ENCODE peak calls at places on chromosomes 3 and 15, in four cellular contexts. D, O, A and F are unnamed samples. For H3K4me1, the result is how much of the 10 kb centered on the place peaks cover.

GRCh38 chr3:133849346-133849745 is 43.7 kb downstream of the SRPRB start:
- DNase-seq in D (no peak), O (no peak), A (no peak), F (no peak)

GRCh38 chr3:150887031-150887430 is 18.2 kb downstream of the MINDY4B start:
- DNase-seq in D (peak), O (no peak), A (no peak), F (no peak)

GRCh38 chr3:135056084-135056730 is 261.1 kb downstream of the EPHB1 start:
- DNase-seq in D (no peak), O (no peak), A (no peak), F (no peak)

GRCh38 chr3:115825046-115825445 is 201.7 kb downstream of the GAP43 start:
- DNase-seq in D (peak), O (no peak), A (no peak), F (no peak)

GRCh38 chr15:24269923-24270322 is 405.7 kb upstream of the NPAP1 start:
- DNase-seq in D (no peak), O (no peak), A (no peak), F (no peak)

GRCh38 chr15:40308844-40309189 is 1.1 kb upstream of the PLCB2 start:
- DNase-seq in D (no peak), O (no peak), A (no peak), F (no peak)

GRCh38 chr15:87326274-87326673 is 930.3 kb downstream of the NTRK3 start:
- DNase-seq in D (no peak), O (no peak), A (no peak), F (no peak)

GRCh38 chr3:123655400-123655799 is 70.5 kb upstream of the HACD2 start:
- DNase-seq in D (no peak), O (no peak), A (no peak), F (no peak)

GRCh38 chr3:131912255-131912654 is 122.6 kb downstream of the CPNE4 start:
- DNase-seq in D (no peak), O (no peak), A (no peak), F (no peak)

GRCh38 chr15:93803406-93803805 is 428.0 kb upstream of the MCTP2 start:
- DNase-seq in D (no peak), O (no peak), A (no peak), F (no peak)

GRCh38 chr3:129581623-129582022 is 24.9 kb downstream of the PLXND1 start:
- DNase-seq in D (no peak), O (no peak), A (no peak), F (no peak)

GRCh38 chr3:31502803-31503221 is 29.9 kb upstream of the STT3B start:
- DNase-seq in D (no peak), O (no peak), A (no peak), F (no peak)

GRCh38 chr15:82952156-82953081 is at the start of gene HOMER2:
- DNase-seq in D (peak), O (peak), A (peak), F (peak)

GRCh38 chr15:66566963-66567531 is 1.2 kb upstream of the LCTL start:
- DNase-seq in D (peak), O (peak), A (peak), F (peak)

GRCh38 chr3:124540550-124541201 is 189.6 kb upstream of the UMPS start:
- DNase-seq in D (no peak), O (no peak), A (no peak), F (no peak)

GRCh38 chr15:38069001-38069400 is 134.6 kb downstream of the TMCO5A start:
- DNase-seq in D (peak), O (no peak), A (peak), F (no peak)

GRCh38 chr3:149442845-149443544 is 31.5 kb upstream of the TM4SF4 start:
- DNase-seq in D (peak), O (no peak), A (no peak), F (no peak)

GRCh38 chr3:50624634-50625033 is 7.7 kb downstream of the MAPKAPK3 start:
- DNase-seq in D (no peak), O (no peak), A (no peak), F (no peak)

GRCh38 chr3:8624612-8625011 is 20.0 kb downstream of the SSUH2 start:
- DNase-seq in D (no peak), O (no peak), A (no peak), F (no peak)

GRCh38 chr3:133532951-133533350 is 40.5 kb upstream of the CDV3 start:
- DNase-seq in D (peak), O (no peak), A (no peak), F (no peak)

GRCh38 chr3:105504440-105504951 is 137.8 kb downstream of the ALCAM start:
- DNase-seq in D (no peak), O (no peak), A (no peak), F (no peak)

GRCh38 chr15:65920825-65921309 is 51.6 kb downstream of the RAB11A start:
- DNase-seq in D (peak), O (no peak), A (no peak), F (no peak)

GRCh38 chr3:16849240-16849639 is 35.5 kb upstream of the PLCL2 start:
- DNase-seq in D (no peak), O (peak), A (peak), F (peak)

GRCh38 chr3:14434105-14434504 is 31.7 kb downstream of the SLC6A6 start:
- DNase-seq in D (peak), O (no peak), A (peak), F (no peak)
- H3K4me1 ChIP-seq in D (under half), O (half or more), A (half or more), F (under half)

DNA sequence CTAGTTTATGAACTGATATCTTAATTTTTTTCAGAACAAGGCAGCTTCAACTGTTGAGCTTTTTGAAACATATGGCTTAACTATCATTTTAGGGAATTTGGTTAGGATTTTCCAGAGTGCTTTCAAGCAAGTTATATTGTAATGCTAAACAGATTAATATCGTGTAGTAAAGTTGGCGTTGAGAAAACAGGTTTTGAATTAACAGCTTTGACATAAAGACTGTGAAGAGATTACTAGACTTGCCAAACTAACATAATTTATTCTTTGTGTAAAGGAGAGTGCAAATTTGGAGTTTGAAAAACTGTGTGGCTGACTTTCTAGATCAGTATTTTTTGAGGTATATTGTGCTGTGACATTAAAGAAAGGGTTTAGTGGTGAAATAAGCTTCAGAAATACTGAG is 17.2 kb downstream of the IQGAP1 start:
- DNase-seq in D (no peak), O (no peak), A (no peak), F (no peak)
- H3K4me1 ChIP-seq in D (half or more), O (half or more), A (under half), F (under half)

DNA sequence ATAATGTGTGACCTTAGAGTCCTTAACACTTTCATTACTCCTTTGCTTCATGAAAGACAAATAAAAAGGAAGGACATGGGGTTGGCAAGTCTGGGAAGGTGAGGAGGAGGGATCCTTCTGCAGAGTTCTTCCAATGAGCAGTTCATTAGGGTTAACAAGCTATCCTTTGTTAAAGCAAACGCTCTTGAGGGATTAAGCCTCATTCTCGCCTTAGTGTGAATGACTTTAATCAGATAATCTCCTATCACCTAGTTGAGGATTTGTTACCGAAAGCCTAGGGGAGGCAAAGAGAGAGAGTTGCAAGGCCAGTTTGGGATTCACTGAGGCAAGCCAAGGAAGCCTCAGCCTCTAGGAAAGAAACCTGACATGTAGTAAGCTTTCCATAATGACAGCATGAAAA is 7.4 kb upstream of the MBNL1 start:
- DNase-seq in D (no peak), O (no peak), A (no peak), F (no peak)
- H3K4me1 ChIP-seq in D (under half), O (under half), A (under half), F (under half)

GRCh38 chr3:30297112-30297511 is 309.3 kb upstream of the TGFBR2 start:
- DNase-seq in D (no peak), O (no peak), A (no peak), F (no peak)

GRCh38 chr3:30290479-30290878 is 315.9 kb upstream of the TGFBR2 start:
- DNase-seq in D (no peak), O (no peak), A (no peak), F (no peak)

GRCh38 chr3:30292192-30292893 is 314.1 kb upstream of the TGFBR2 start:
- DNase-seq in D (peak), O (no peak), A (no peak), F (no peak)

GRCh38 chr3:30293621-30294240 is 312.7 kb upstream of the TGFBR2 start:
- DNase-seq in D (no peak), O (no peak), A (no peak), F (no peak)

GRCh38 chr3:30294241-30294667 is 312.1 kb upstream of the TGFBR2 start:
- DNase-seq in D (peak), O (no peak), A (no peak), F (no peak)
- H3K4me1 ChIP-seq in D (under half), O (under half), A (under half), F (under half)

DNA sequence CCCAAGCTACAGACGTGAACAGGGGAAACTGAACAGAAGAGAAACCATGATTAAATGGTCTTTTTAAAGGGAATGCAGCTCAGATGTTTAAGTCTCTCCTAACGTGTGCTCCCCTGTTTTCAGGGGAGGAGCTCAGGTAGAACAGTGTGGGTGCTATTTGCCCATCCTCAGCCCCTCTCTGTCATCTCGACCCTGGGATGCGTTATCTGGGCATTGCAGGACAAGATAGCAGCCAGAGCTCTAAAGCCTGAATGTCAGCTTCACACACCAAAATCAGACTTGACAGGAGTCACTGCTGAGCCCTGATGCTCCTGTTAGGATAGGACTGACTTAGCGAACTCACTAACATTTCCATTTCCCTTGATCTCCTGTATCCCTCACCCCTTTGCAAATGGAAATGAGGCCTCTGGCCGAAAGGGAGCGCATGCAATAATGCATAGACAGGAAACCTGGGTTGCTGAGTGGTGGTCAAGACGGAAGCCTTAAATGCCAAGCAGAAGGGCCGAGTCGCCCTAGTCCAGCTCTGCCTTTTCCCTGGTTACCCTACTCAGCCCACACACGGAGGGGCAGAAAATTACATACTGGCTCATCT is 234.9 kb upstream of the TPM1 start:
- DNase-seq in D (no peak), O (no peak), A (no peak), F (no peak)
- H3K4me1 ChIP-seq in D (under half), O (under half), A (under half), F (under half)

DNA sequence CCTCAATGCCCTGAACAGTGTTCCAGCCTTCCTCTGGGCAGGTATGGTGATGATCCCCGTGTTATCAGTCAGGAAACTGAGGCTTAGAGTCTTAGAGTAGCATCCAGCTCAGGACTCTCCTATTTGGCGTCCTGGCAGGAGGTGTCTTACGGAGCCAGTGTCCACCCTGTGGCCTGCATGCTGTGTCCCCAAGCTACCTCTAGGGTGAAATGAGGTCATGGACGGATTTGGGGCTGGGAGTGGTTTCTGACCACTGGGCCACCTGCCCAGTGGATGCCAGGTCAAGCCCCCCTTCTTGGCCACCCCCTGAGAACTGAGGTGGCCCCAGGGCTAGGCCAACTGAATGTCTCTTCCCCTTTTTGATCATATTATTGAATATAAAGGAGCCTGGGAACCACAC is 27.2 kb upstream of the SLC6A6 start:
- DNase-seq in D (no peak), O (no peak), A (no peak), F (no peak)
- H3K4me1 ChIP-seq in D (under half), O (half or more), A (under half), F (under half)

GRCh38 chr3:160754855-160755747 is 930 bp upstream of the PPM1L start:
- DNase-seq in D (peak), O (peak), A (peak), F (peak)

GRCh38 chr3:160754371-160754854 is 1.6 kb upstream of the PPM1L start:
- DNase-seq in D (peak), O (peak), A (peak), F (peak)

GRCh38 chr3:160755776-160756304 is at the start of gene PPM1L:
- DNase-seq in D (peak), O (peak), A (peak), F (peak)

GRCh38 chr3:160756907-160757623 is 1.0 kb downstream of the PPM1L start:
- DNase-seq in D (no peak), O (peak), A (peak), F (peak)

DNA sequence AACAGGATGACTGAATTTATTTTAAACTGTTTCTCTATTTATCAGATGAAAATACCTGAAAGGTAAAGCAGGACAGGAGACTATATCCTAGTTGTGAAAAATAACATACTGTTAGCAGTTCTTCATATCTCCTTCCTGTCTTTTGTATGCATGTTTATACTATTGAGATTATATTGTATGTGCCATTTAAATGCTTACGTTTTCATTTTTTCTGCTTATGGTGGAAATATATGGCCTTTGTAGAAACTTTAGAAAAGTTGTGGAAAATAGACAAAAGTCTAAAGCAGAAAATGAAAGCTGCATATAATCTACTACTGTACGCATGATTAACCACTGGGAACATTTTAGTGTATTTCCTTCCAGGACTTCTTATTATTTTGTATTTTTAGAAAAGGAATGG is 2.1 kb upstream of the PPM1L start:
- DNase-seq in D (no peak), O (no peak), A (no peak), F (no peak)
- H3K4me1 ChIP-seq in D (under half), O (half or more), A (under half), F (under half)

GRCh38 chr15:77143606-77144005 is 72.7 kb upstream of the TSPAN3 start:
- DNase-seq in D (no peak), O (no peak), A (no peak), F (no peak)
- H3K4me1 ChIP-seq in D (half or more), O (under half), A (under half), F (under half)

GRCh38 chr3:193782747-193783146 is 189.7 kb downstream of the OPA1 start:
- DNase-seq in D (no peak), O (no peak), A (no peak), F (no peak)
- H3K4me1 ChIP-seq in D (under half), O (under half), A (under half), F (under half)

DNA sequence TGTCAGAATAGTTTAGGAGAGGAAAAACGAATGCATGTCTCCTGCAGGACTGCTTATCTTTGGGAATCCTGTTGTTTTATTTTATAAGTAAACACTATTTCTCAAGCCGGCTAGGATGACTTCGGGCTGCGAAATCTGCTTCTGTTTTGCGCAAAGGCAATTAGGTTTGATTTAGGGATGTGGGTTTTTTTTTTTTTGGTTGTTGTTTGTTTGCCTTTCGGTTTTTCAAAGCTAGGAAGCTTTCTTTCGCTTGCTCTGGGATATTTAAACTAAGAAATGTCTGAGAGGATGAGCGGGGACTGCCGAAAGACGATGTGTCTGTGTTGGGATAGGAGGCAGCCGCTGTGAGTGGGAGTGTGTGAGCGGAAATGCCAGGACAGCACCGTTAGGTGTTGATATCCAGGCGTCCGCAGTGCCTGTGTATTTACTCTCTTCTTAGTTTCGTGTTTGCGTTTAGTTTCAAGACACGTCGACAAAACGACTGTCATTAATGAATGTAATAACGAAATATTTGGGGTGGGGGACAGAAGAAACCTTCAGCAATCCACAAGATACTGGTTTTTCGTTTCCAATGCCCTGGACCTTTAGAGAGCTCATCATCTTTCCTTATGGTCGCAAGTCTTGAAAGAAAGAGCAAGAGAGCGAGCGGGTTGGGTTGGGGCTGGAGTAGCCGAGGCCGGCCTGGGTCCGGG is 620 bp downstream of the ISL2 start:
- DNase-seq in D (peak), O (no peak), A (no peak), F (no peak)
- H3K4me1 ChIP-seq in D (under half), O (half or more), A (half or more), F (half or more)